ENCODE peak calls at places on chromosomes 13 and 19, in six cellular contexts. One of them, this sample, is unnamed.

GRCh38 chr19:18282021-18282787 is 782 bp upstream of the JUND start:
- DNase-seq in endothelial cell: no peak
- DNase-seq in stimulated activated CD8-positive, alpha-beta memory T cell treated with anti-CD3 and anti-CD28 coated beads, Interleukin-2, amount 100 ng/mL, for 1 hour: no peak
- DNase-seq in astrocyte: peak
- DNase-seq in esophagus squamous epithelium: peak
- DNase-seq in osteoblast: no peak
- DNase-seq in this sample: peak

GRCh38 chr19:17078038-17078919 is 2.7 kb downstream of the MYO9B start:
- DNase-seq in endothelial cell: no peak
- DNase-seq in stimulated activated CD8-positive, alpha-beta memory T cell treated with anti-CD3 and anti-CD28 coated beads, Interleukin-2, amount 100 ng/mL, for 1 hour: no peak
- DNase-seq in astrocyte: no peak
- DNase-seq in esophagus squamous epithelium: no peak
- DNase-seq in osteoblast: peak
- DNase-seq in this sample: no peak

GRCh38 chr13:24629320-24629719 is 50.9 kb upstream of the ATP12A start:
- DNase-seq in endothelial cell: no peak
- DNase-seq in stimulated activated CD8-positive, alpha-beta memory T cell treated with anti-CD3 and anti-CD28 coated beads, Interleukin-2, amount 100 ng/mL, for 1 hour: no peak
- DNase-seq in astrocyte: peak
- DNase-seq in esophagus squamous epithelium: no peak
- DNase-seq in osteoblast: no peak
- DNase-seq in this sample: no peak

GRCh38 chr13:66405908-66406802 is 824.0 kb downstream of the PCDH9 start:
- DNase-seq in endothelial cell: no peak
- DNase-seq in stimulated activated CD8-positive, alpha-beta memory T cell treated with anti-CD3 and anti-CD28 coated beads, Interleukin-2, amount 100 ng/mL, for 1 hour: no peak
- DNase-seq in astrocyte: peak
- DNase-seq in esophagus squamous epithelium: no peak
- DNase-seq in osteoblast: peak
- DNase-seq in this sample: no peak

GRCh38 chr13:48567521-48568331 is 34.8 kb upstream of the RCBTB2 start:
- DNase-seq in endothelial cell: no peak
- DNase-seq in stimulated activated CD8-positive, alpha-beta memory T cell treated with anti-CD3 and anti-CD28 coated beads, Interleukin-2, amount 100 ng/mL, for 1 hour: no peak
- DNase-seq in astrocyte: no peak
- DNase-seq in esophagus squamous epithelium: no peak
- DNase-seq in osteoblast: peak
- DNase-seq in this sample: no peak

GRCh38 chr19:24032651-24033050 is 54.3 kb upstream of the ZNF254 start:
- DNase-seq in endothelial cell: no peak
- DNase-seq in stimulated activated CD8-positive, alpha-beta memory T cell treated with anti-CD3 and anti-CD28 coated beads, Interleukin-2, amount 100 ng/mL, for 1 hour: no peak
- DNase-seq in astrocyte: no peak
- DNase-seq in esophagus squamous epithelium: no peak
- DNase-seq in osteoblast: no peak
- DNase-seq in this sample: no peak

GRCh38 chr13:79483302-79483701 is 2.3 kb downstream of the NDFIP2 start:
- DNase-seq in endothelial cell: no peak
- DNase-seq in stimulated activated CD8-positive, alpha-beta memory T cell treated with anti-CD3 and anti-CD28 coated beads, Interleukin-2, amount 100 ng/mL, for 1 hour: no peak
- DNase-seq in astrocyte: peak
- DNase-seq in esophagus squamous epithelium: no peak
- DNase-seq in osteoblast: peak
- DNase-seq in this sample: no peak

GRCh38 chr19:49058592-49058991 is 1.0 kb upstream of the CGB7 start:
- DNase-seq in endothelial cell: no peak
- DNase-seq in stimulated activated CD8-positive, alpha-beta memory T cell treated with anti-CD3 and anti-CD28 coated beads, Interleukin-2, amount 100 ng/mL, for 1 hour: no peak
- DNase-seq in astrocyte: peak
- DNase-seq in esophagus squamous epithelium: no peak
- DNase-seq in osteoblast: peak
- DNase-seq in this sample: no peak

GRCh38 chr13:99969934-99970760 is 1.4 kb downstream of the ZIC5 start:
- DNase-seq in endothelial cell: peak
- DNase-seq in stimulated activated CD8-positive, alpha-beta memory T cell treated with anti-CD3 and anti-CD28 coated beads, Interleukin-2, amount 100 ng/mL, for 1 hour: no peak
- DNase-seq in astrocyte: no peak
- DNase-seq in esophagus squamous epithelium: no peak
- DNase-seq in osteoblast: peak
- DNase-seq in this sample: peak